ENCODE peak calls at places on chromosomes 7 and 10, in nine cellular contexts. B is nephron progenitor cell, T is astrocyte of the cerebellum, L is GM12865, H is PC-9, M is fibroblast of villous mesenchyme, Z is mesothelial cell of epicardium, I is upper lobe of right lung, E is sigmoid colon. Y is an unnamed sample.

GRCh38 chr10:30114871-30115270 is 55.5 kb upstream of the JCAD start:
- DNase-seq in I (no peak), Z (no peak), L (no peak), H (no peak), B (no peak), T (no peak), E (peak; percentile 79), M (peak; percentile 15), Y (no peak)

GRCh38 chr7:3294432-3295100 is 6.5 kb upstream of the SDK1 start:
- DNase-seq in E (no peak), T (no peak), Z (no peak), I (no peak), M (no peak), H (no peak), L (no peak), B (no peak), Y (no peak)

GRCh38 chr7:93043393-93043985 is 74.3 kb downstream of the SAMD9 start:
- DNase-seq in B (peak; percentile 74), H (peak; percentile 75), Z (peak; percentile 47), L (no peak), T (peak; percentile 89), E (no peak), M (peak; percentile 43), I (no peak), Y (no peak)

GRCh38 chr7:116772423-116772852 is 89.9 kb upstream of the CAPZA2 start:
- DNase-seq in E (no peak), H (no peak), I (no peak), M (peak; percentile 62), T (peak; percentile 11), B (no peak), L (no peak), Z (no peak), Y (no peak)

GRCh38 chr10:70169661-70170364 is 501 bp downstream of the SAR1A start:
- DNase-seq in H (no peak), T (no peak), M (peak; percentile 76), B (peak; percentile 42), E (no peak), L (no peak), I (no peak), Z (no peak), Y (no peak)

GRCh38 chr10:121290674-121291073 is 307.6 kb downstream of the FGFR2 start:
- DNase-seq in H (no peak), E (no peak), Z (no peak), B (no peak), I (no peak), T (no peak), M (no peak), L (no peak), Y (no peak)

GRCh38 chr10:63700935-63701263 is 179.7 kb downstream of the REEP3 start:
- DNase-seq in L (no peak), E (no peak), T (no peak), Z (no peak), M (peak; percentile 79), I (no peak), H (no peak), B (no peak), Y (no peak)

GRCh38 chr10:22992621-22993020 is 64.8 kb downstream of the ARMC3 start:
- DNase-seq in M (no peak), L (no peak), T (no peak), E (no peak), B (no peak), H (no peak), Z (no peak), I (no peak), Y (no peak)

GRCh38 chr10:119139464-119140067 is 25.9 kb downstream of the SFXN4 start:
- DNase-seq in E (no peak), M (peak; percentile 45), L (peak; percentile 43), B (peak; percentile 46), T (no peak), Z (no peak), I (no peak), H (peak; percentile 12), Y (peak; percentile 34)

GRCh38 chr10:99279626-99280111 is 44.0 kb upstream of the HPSE2 start:
- DNase-seq in E (no peak), M (peak; percentile 73), H (no peak), L (no peak), Z (no peak), I (no peak), T (peak; percentile 4), B (no peak), Y (no peak)

GRCh38 chr10:119762805-119763798 is 37.3 kb downstream of the INPP5F start:
- DNase-seq in Z (no peak), I (no peak), B (no peak), E (no peak), M (no peak), L (no peak), T (no peak), H (no peak), Y (no peak)

GRCh38 chr7:148567524-148567923 is 23.0 kb upstream of the C7orf33 start:
- DNase-seq in T (no peak), L (no peak), H (no peak), M (no peak), E (no peak), I (no peak), B (no peak), Z (no peak), Y (no peak)

GRCh38 chr7:1053002-1053411 is 8.7 kb downstream of the GPR146 start:
- DNase-seq in M (no peak), I (no peak), E (no peak), L (no peak), T (no peak), B (no peak), H (no peak), Z (no peak), Y (no peak)

GRCh38 chr10:132961864-132962622 is 19.7 kb upstream of the CFAP46 start:
- DNase-seq in L (peak; percentile 45), M (peak; percentile 62), H (peak; percentile 49), T (peak; percentile 36), E (peak; percentile 75), I (peak; percentile 79), Z (peak; percentile 78), B (peak; percentile 73), Y (peak; percentile 57)

GRCh38 chr10:61822781-61823230 is 78.7 kb upstream of the ARID5B start:
- DNase-seq in B (no peak), Z (no peak), H (no peak), T (no peak), M (no peak), E (no peak), L (no peak), I (no peak), Y (no peak)

GRCh38 chr7:132603241-132603789 is 27.0 kb upstream of the PLXNA4 start:
- DNase-seq in M (no peak), Z (no peak), H (no peak), B (no peak), L (no peak), E (no peak), T (no peak), I (no peak), Y (no peak)
- TF ChIP-seq CTCF in M (no peak), Z (no peak), H (no peak), B (no peak), L (no peak), E (no peak), T (no peak), I (no peak), Y (no peak)

DNA sequence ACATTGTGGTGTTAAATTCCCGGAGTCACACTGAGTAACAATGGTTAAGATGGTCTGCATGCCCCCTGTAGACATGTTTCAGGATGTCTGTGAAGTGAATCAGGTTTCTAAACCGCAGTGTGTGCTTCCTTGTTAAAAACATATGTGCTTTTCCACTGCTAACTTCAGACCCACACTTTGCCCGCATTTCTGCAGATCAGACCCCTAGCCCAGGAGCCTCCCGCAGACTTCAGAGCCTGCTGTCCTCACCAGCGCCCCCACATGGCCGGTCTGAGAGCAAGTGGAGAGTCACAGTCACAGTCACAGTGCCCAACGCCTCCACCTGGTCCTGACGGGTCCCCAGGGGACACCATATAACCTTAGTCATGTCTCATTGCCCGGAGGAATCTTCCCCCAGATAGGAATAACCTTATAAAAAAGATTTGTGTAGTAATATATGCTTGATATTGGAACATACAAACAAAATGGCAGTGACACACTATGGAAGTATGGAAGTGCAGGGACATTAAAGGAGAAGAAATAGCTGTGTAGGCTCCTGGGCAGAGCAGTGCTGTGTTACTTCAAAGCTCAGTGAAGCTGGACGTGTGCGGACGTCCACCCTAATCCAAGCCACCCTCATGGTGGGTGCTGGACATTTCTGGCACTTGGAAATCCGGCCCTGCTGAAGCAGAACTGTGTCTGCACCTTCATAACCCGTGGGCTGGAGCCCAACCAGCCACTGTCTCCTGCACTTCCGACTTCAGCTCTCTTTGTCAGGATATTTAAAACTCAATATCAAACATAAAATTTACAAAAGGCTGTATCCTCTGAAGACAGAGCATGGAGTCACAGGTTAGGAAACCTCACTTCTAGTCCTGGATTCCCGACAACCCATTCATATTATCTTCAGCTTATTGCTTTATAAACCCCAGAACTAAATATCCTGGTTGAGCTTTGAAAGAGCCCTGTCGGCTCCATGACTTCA is 29.0 kb downstream of the GSTO2 start:
- DNase-seq in I (no peak), M (peak; percentile 51), L (no peak), T (peak; percentile 91), E (no peak), Z (no peak), H (no peak), B (peak; percentile 68), Y (no peak)
- TF ChIP-seq CTCF in I (peak; percentile 35), M (peak; percentile 71), L (peak; percentile 35), T (peak; percentile 86), E (no peak), Z (no peak), H (no peak), B (peak; percentile 45), Y (peak; percentile 34)

GRCh38 chr10:34078017-34078416 is 737.1 kb downstream of the PARD3 start:
- DNase-seq in I (no peak), T (no peak), B (no peak), M (no peak), Z (no peak), E (no peak), H (no peak), L (no peak), Y (no peak)
- TF ChIP-seq CTCF in I (no peak), T (peak; percentile 19), B (no peak), M (no peak), Z (no peak), E (no peak), H (no peak), L (no peak), Y (no peak)

GRCh38 chr7:112937651-112938390 is 147.6 kb upstream of the TMEM168 start:
- DNase-seq in E (no peak), H (no peak), I (no peak), L (no peak), M (peak; percentile 61), T (no peak), B (no peak), Z (no peak), Y (no peak)

GRCh38 chr7:112938895-112939588 is 147.6 kb downstream of the GPR85 start:
- DNase-seq in B (peak; percentile 71), Z (peak; percentile 70), T (no peak), I (peak; percentile 73), L (no peak), M (peak; percentile 35), H (no peak), E (peak; percentile 67), Y (peak; percentile 19)

GRCh38 chr7:112942981-112943380 is 143.6 kb downstream of the GPR85 start:
- DNase-seq in Z (no peak), L (no peak), E (no peak), I (no peak), H (no peak), B (no peak), M (no peak), T (no peak), Y (no peak)

GRCh38 chr7:112940314-112940732 is 146.3 kb downstream of the GPR85 start:
- DNase-seq in I (no peak), Z (no peak), M (no peak), L (no peak), T (no peak), E (no peak), B (no peak), H (no peak), Y (no peak)

GRCh38 chr7:112939589-112940313 is 146.9 kb downstream of the GPR85 start:
- DNase-seq in M (peak; percentile 99), E (peak; percentile 100), Z (peak; percentile 99), T (peak; percentile 99), L (peak; percentile 99), I (peak; percentile 100), H (peak; percentile 100), B (peak; percentile 99), Y (peak; percentile 97)
- TF ChIP-seq CTCF in M (no peak), E (no peak), Z (no peak), T (no peak), L (no peak), I (no peak), H (no peak), B (no peak), Y (no peak)

Y was measured in natural killer cell.